ENCODE peak calls at places on chromosomes 11 and 22, in ten cellular contexts. One of them, this sample, is unnamed.

GRCh38 chr11:110866081-110866480 is 153.8 kb upstream of the ARHGAP20 start:
- DNase-seq in activated effector memory CD4-positive, alpha-beta T cell treated with anti-CD3 and anti-CD28 coated beads, Interleukin-2, amount 50 U/mL, for 16 hours: no peak
- DNase-seq in heart left ventricle: no peak
- DNase-seq in glutamatergic neuron: no peak
- DNase-seq in GM12865: no peak
- DNase-seq in upper lobe of right lung: no peak
- DNase-seq in fibroblast of lung: no peak
- DNase-seq in aorta: no peak
- DNase-seq in stimulated activated CD4-positive, alpha-beta T cell treated with anti-CD3 and anti-CD28 coated beads, Interleukin-4, amount 100 ng/mL, for 48 hours: no peak
- DNase-seq in nucleus accumbens: no peak
- DNase-seq in this sample: no peak

GRCh38 chr22:24290459-24290858 is 19.8 kb downstream of the SPECC1L start:
- DNase-seq in activated effector memory CD4-positive, alpha-beta T cell treated with anti-CD3 and anti-CD28 coated beads, Interleukin-2, amount 50 U/mL, for 16 hours: no peak
- DNase-seq in heart left ventricle: no peak
- DNase-seq in glutamatergic neuron: no peak
- DNase-seq in GM12865: no peak
- DNase-seq in upper lobe of right lung: no peak
- DNase-seq in fibroblast of lung: peak; percentile 50
- DNase-seq in aorta: no peak
- DNase-seq in stimulated activated CD4-positive, alpha-beta T cell treated with anti-CD3 and anti-CD28 coated beads, Interleukin-4, amount 100 ng/mL, for 48 hours: no peak
- DNase-seq in nucleus accumbens: no peak
- DNase-seq in this sample: no peak

GRCh38 chr11:61075891-61076290 is 26.4 kb upstream of the CD5 start:
- DNase-seq in activated effector memory CD4-positive, alpha-beta T cell treated with anti-CD3 and anti-CD28 coated beads, Interleukin-2, amount 50 U/mL, for 16 hours: peak; percentile 62
- DNase-seq in heart left ventricle: no peak
- DNase-seq in glutamatergic neuron: no peak
- DNase-seq in GM12865: no peak
- DNase-seq in upper lobe of right lung: no peak
- DNase-seq in fibroblast of lung: peak; percentile 70
- DNase-seq in aorta: peak; percentile 72
- DNase-seq in stimulated activated CD4-positive, alpha-beta T cell treated with anti-CD3 and anti-CD28 coated beads, Interleukin-4, amount 100 ng/mL, for 48 hours: no peak
- DNase-seq in nucleus accumbens: no peak
- DNase-seq in this sample: no peak

GRCh38 chr11:134483291-134483690 is 71.2 kb upstream of the B3GAT1 start:
- DNase-seq in activated effector memory CD4-positive, alpha-beta T cell treated with anti-CD3 and anti-CD28 coated beads, Interleukin-2, amount 50 U/mL, for 16 hours: no peak
- DNase-seq in heart left ventricle: no peak
- DNase-seq in glutamatergic neuron: no peak
- DNase-seq in GM12865: no peak
- DNase-seq in upper lobe of right lung: peak; percentile 26
- DNase-seq in fibroblast of lung: no peak
- DNase-seq in aorta: no peak
- DNase-seq in stimulated activated CD4-positive, alpha-beta T cell treated with anti-CD3 and anti-CD28 coated beads, Interleukin-4, amount 100 ng/mL, for 48 hours: no peak
- DNase-seq in nucleus accumbens: no peak
- DNase-seq in this sample: no peak

GRCh38 chr11:16013649-16014275 is 342.6 kb downstream of the SOX6 start:
- DNase-seq in activated effector memory CD4-positive, alpha-beta T cell treated with anti-CD3 and anti-CD28 coated beads, Interleukin-2, amount 50 U/mL, for 16 hours: no peak
- DNase-seq in heart left ventricle: no peak
- DNase-seq in glutamatergic neuron: no peak
- DNase-seq in GM12865: no peak
- DNase-seq in upper lobe of right lung: no peak
- DNase-seq in fibroblast of lung: peak; percentile 56
- DNase-seq in aorta: no peak
- DNase-seq in stimulated activated CD4-positive, alpha-beta T cell treated with anti-CD3 and anti-CD28 coated beads, Interleukin-4, amount 100 ng/mL, for 48 hours: no peak
- DNase-seq in nucleus accumbens: no peak
- DNase-seq in this sample: no peak

GRCh38 chr22:21628386-21629261 is 1.2 kb downstream of the YDJC start:
- DNase-seq in activated effector memory CD4-positive, alpha-beta T cell treated with anti-CD3 and anti-CD28 coated beads, Interleukin-2, amount 50 U/mL, for 16 hours: no peak
- DNase-seq in heart left ventricle: no peak
- DNase-seq in glutamatergic neuron: no peak
- DNase-seq in GM12865: no peak
- DNase-seq in upper lobe of right lung: no peak
- DNase-seq in fibroblast of lung: no peak
- DNase-seq in aorta: no peak
- DNase-seq in stimulated activated CD4-positive, alpha-beta T cell treated with anti-CD3 and anti-CD28 coated beads, Interleukin-4, amount 100 ng/mL, for 48 hours: no peak
- DNase-seq in nucleus accumbens: no peak
- DNase-seq in this sample: no peak

GRCh38 chr11:30046211-30046945 is 29.5 kb upstream of the KCNA4 start:
- DNase-seq in activated effector memory CD4-positive, alpha-beta T cell treated with anti-CD3 and anti-CD28 coated beads, Interleukin-2, amount 50 U/mL, for 16 hours: no peak
- DNase-seq in heart left ventricle: no peak
- DNase-seq in glutamatergic neuron: no peak
- DNase-seq in GM12865: peak; percentile 21
- DNase-seq in upper lobe of right lung: no peak
- DNase-seq in fibroblast of lung: no peak
- DNase-seq in aorta: no peak
- DNase-seq in stimulated activated CD4-positive, alpha-beta T cell treated with anti-CD3 and anti-CD28 coated beads, Interleukin-4, amount 100 ng/mL, for 48 hours: no peak
- DNase-seq in nucleus accumbens: no peak
- DNase-seq in this sample: no peak

GRCh38 chr11:46369458-46370152 is 11.9 kb upstream of the MDK start:
- DNase-seq in activated effector memory CD4-positive, alpha-beta T cell treated with anti-CD3 and anti-CD28 coated beads, Interleukin-2, amount 50 U/mL, for 16 hours: peak; percentile 83
- DNase-seq in heart left ventricle: peak; percentile 74
- DNase-seq in glutamatergic neuron: peak; percentile 88
- DNase-seq in GM12865: peak; percentile 70
- DNase-seq in upper lobe of right lung: no peak
- DNase-seq in fibroblast of lung: peak; percentile 72
- DNase-seq in aorta: no peak
- DNase-seq in stimulated activated CD4-positive, alpha-beta T cell treated with anti-CD3 and anti-CD28 coated beads, Interleukin-4, amount 100 ng/mL, for 48 hours: no peak
- DNase-seq in nucleus accumbens: no peak
- DNase-seq in this sample: peak; percentile 47

GRCh38 chr11:72233773-72234513 is 9.4 kb downstream of the INPPL1 start:
- DNase-seq in activated effector memory CD4-positive, alpha-beta T cell treated with anti-CD3 and anti-CD28 coated beads, Interleukin-2, amount 50 U/mL, for 16 hours: peak; percentile 21
- DNase-seq in heart left ventricle: no peak
- DNase-seq in glutamatergic neuron: no peak
- DNase-seq in GM12865: no peak
- DNase-seq in upper lobe of right lung: peak; percentile 29
- DNase-seq in fibroblast of lung: no peak
- DNase-seq in aorta: no peak
- DNase-seq in stimulated activated CD4-positive, alpha-beta T cell treated with anti-CD3 and anti-CD28 coated beads, Interleukin-4, amount 100 ng/mL, for 48 hours: no peak
- DNase-seq in nucleus accumbens: no peak
- DNase-seq in this sample: no peak

This sample was measured in T-cell.